ENCODE peak calls at places on chromosome 9, in ten cellular contexts. One of them, this sample, is unnamed.

GRCh38 chr9:76373173-76373771 is 21.0 kb downstream of the RFK start:
- DNase-seq in activated CD8-positive, alpha-beta memory T cell treated with anti-CD3 and anti-CD28 coated beads, Interleukin-2, amount 10 ng/mL, durations not matched to agents 7 days and 5 days: no peak
- DNase-seq in NCI-H1930: no peak
- DNase-seq in dermis microvascular lymphatic vessel endothelial cell: no peak
- DNase-seq in upper lobe of left lung: no peak
- DNase-seq in NCI-H774: no peak
- DNase-seq in frontal cortex: no peak
- DNase-seq in smooth muscle cell of the brain vasculature: no peak
- DNase-seq in CD8-positive, alpha-beta T cell: no peak
- DNase-seq in heart right ventricle: peak; percentile 54
- DNase-seq in this sample: no peak

GRCh38 chr9:16708638-16709435 is 161.6 kb downstream of the BNC2 start:
- DNase-seq in smooth muscle cell of the brain vasculature: no peak
- DNase-seq in upper lobe of left lung: no peak
- DNase-seq in CD8-positive, alpha-beta T cell: no peak
- DNase-seq in dermis microvascular lymphatic vessel endothelial cell: no peak
- DNase-seq in heart right ventricle: no peak
- DNase-seq in frontal cortex: no peak
- DNase-seq in activated CD8-positive, alpha-beta memory T cell treated with anti-CD3 and anti-CD28 coated beads, Interleukin-2, amount 10 ng/mL, durations not matched to agents 7 days and 5 days: no peak
- DNase-seq in NCI-H1930: no peak
- DNase-seq in NCI-H774: no peak
- DNase-seq in this sample: no peak

GRCh38 chr9:129763235-129763917 is 10.5 kb upstream of the PTGES start:
- DNase-seq in NCI-H1930: no peak
- DNase-seq in upper lobe of left lung: no peak
- DNase-seq in frontal cortex: no peak
- DNase-seq in heart right ventricle: no peak
- DNase-seq in smooth muscle cell of the brain vasculature: no peak
- DNase-seq in CD8-positive, alpha-beta T cell: no peak
- DNase-seq in NCI-H774: no peak
- DNase-seq in dermis microvascular lymphatic vessel endothelial cell: no peak
- DNase-seq in activated CD8-positive, alpha-beta memory T cell treated with anti-CD3 and anti-CD28 coated beads, Interleukin-2, amount 10 ng/mL, durations not matched to agents 7 days and 5 days: no peak
- DNase-seq in this sample: no peak

GRCh38 chr9:73270967-73271722 is 119.5 kb downstream of the ANXA1 start:
- DNase-seq in activated CD8-positive, alpha-beta memory T cell treated with anti-CD3 and anti-CD28 coated beads, Interleukin-2, amount 10 ng/mL, durations not matched to agents 7 days and 5 days: no peak
- DNase-seq in NCI-H1930: no peak
- DNase-seq in upper lobe of left lung: no peak
- DNase-seq in heart right ventricle: no peak
- DNase-seq in dermis microvascular lymphatic vessel endothelial cell: peak; percentile 29
- DNase-seq in frontal cortex: no peak
- DNase-seq in smooth muscle cell of the brain vasculature: peak; percentile 28
- DNase-seq in NCI-H774: no peak
- DNase-seq in CD8-positive, alpha-beta T cell: no peak
- DNase-seq in this sample: no peak

GRCh38 chr9:126853667-126854066 is 6.8 kb upstream of the ZBTB34 start:
- DNase-seq in dermis microvascular lymphatic vessel endothelial cell: no peak
- DNase-seq in smooth muscle cell of the brain vasculature: no peak
- DNase-seq in heart right ventricle: no peak
- DNase-seq in NCI-H1930: no peak
- DNase-seq in upper lobe of left lung: no peak
- DNase-seq in CD8-positive, alpha-beta T cell: no peak
- DNase-seq in NCI-H774: no peak
- DNase-seq in activated CD8-positive, alpha-beta memory T cell treated with anti-CD3 and anti-CD28 coated beads, Interleukin-2, amount 10 ng/mL, durations not matched to agents 7 days and 5 days: no peak
- DNase-seq in frontal cortex: no peak
- DNase-seq in this sample: no peak

GRCh38 chr9:137213160-137214060 is 7.9 kb downstream of the NDOR1 start:
- DNase-seq in CD8-positive, alpha-beta T cell: no peak
- DNase-seq in NCI-H774: no peak
- DNase-seq in dermis microvascular lymphatic vessel endothelial cell: no peak
- DNase-seq in NCI-H1930: no peak
- DNase-seq in upper lobe of left lung: peak; percentile 78
- DNase-seq in activated CD8-positive, alpha-beta memory T cell treated with anti-CD3 and anti-CD28 coated beads, Interleukin-2, amount 10 ng/mL, durations not matched to agents 7 days and 5 days: no peak
- DNase-seq in heart right ventricle: no peak
- DNase-seq in frontal cortex: no peak
- DNase-seq in smooth muscle cell of the brain vasculature: no peak
- DNase-seq in this sample: no peak

GRCh38 chr9:31683126-31683525 is 701.3 kb upstream of the ACO1 start:
- DNase-seq in heart right ventricle: no peak
- DNase-seq in CD8-positive, alpha-beta T cell: no peak
- DNase-seq in NCI-H1930: peak; percentile 71
- DNase-seq in smooth muscle cell of the brain vasculature: no peak
- DNase-seq in dermis microvascular lymphatic vessel endothelial cell: no peak
- DNase-seq in NCI-H774: peak; percentile 21
- DNase-seq in frontal cortex: no peak
- DNase-seq in activated CD8-positive, alpha-beta memory T cell treated with anti-CD3 and anti-CD28 coated beads, Interleukin-2, amount 10 ng/mL, durations not matched to agents 7 days and 5 days: no peak
- DNase-seq in upper lobe of left lung: no peak
- DNase-seq in this sample: no peak

GRCh38 chr9:18442629-18443491 is 31.1 kb upstream of the ADAMTSL1 start:
- DNase-seq in dermis microvascular lymphatic vessel endothelial cell: peak; percentile 70
- DNase-seq in CD8-positive, alpha-beta T cell: peak; percentile 14
- DNase-seq in NCI-H1930: peak; percentile 73
- DNase-seq in activated CD8-positive, alpha-beta memory T cell treated with anti-CD3 and anti-CD28 coated beads, Interleukin-2, amount 10 ng/mL, durations not matched to agents 7 days and 5 days: peak; percentile 60
- DNase-seq in heart right ventricle: peak; percentile 58
- DNase-seq in NCI-H774: peak; percentile 75
- DNase-seq in upper lobe of left lung: no peak
- DNase-seq in smooth muscle cell of the brain vasculature: peak; percentile 78
- DNase-seq in frontal cortex: peak; percentile 48
- DNase-seq in this sample: peak; percentile 17

GRCh38 chr9:127931092-127931881 is 710 bp upstream of the PIP5KL1 start:
- DNase-seq in NCI-H1930: no peak
- DNase-seq in heart right ventricle: no peak
- DNase-seq in dermis microvascular lymphatic vessel endothelial cell: peak; percentile 45
- DNase-seq in smooth muscle cell of the brain vasculature: peak; percentile 50
- DNase-seq in CD8-positive, alpha-beta T cell: no peak
- DNase-seq in activated CD8-positive, alpha-beta memory T cell treated with anti-CD3 and anti-CD28 coated beads, Interleukin-2, amount 10 ng/mL, durations not matched to agents 7 days and 5 days: no peak
- DNase-seq in upper lobe of left lung: no peak
- DNase-seq in frontal cortex: no peak
- DNase-seq in NCI-H774: peak; percentile 56
- DNase-seq in this sample: peak; percentile 90

This sample was measured in NCI-H510A.